ENCODE peak calls at places on chromosome 3, in eight cellular contexts. H, N, M, R, A, J, F and L are unnamed samples.

GRCh38 chr3:164064298-164064697 is 1014.0 kb downstream of the SI start:
- DNase-seq in N (no peak), M (no peak), A (no peak), F (no peak), R (no peak), H (no peak), J (no peak), L (no peak)

GRCh38 chr3:57018246-57018645 is 42.2 kb upstream of the SPATA12 start:
- DNase-seq in M (no peak), H (no peak), A (no peak), R (no peak), J (no peak), F (no peak), N (no peak), L (no peak)

GRCh38 chr3:69011331-69011730 is 2.2 kb downstream of the EOGT start:
- DNase-seq in M (no peak), A (no peak), R (no peak), N (no peak), J (no peak), H (no peak), F (no peak), L (no peak)

GRCh38 chr3:31959951-31960792 is 20.9 kb downstream of the OSBPL10 start:
- DNase-seq in M (no peak), H (no peak), N (no peak), F (no peak), J (no peak), A (peak; percentile 3), R (peak; percentile 26), L (peak; percentile 35)

GRCh38 chr3:141430326-141430725 is 56.5 kb upstream of the RASA2 start:
- DNase-seq in R (no peak), F (no peak), J (no peak), A (no peak), M (no peak), H (no peak), N (no peak), L (no peak)

GRCh38 chr3:59424268-59425010 is 374.6 kb upstream of the CFAP20DC start:
- DNase-seq in H (no peak), R (no peak), N (peak; percentile 34), A (no peak), J (no peak), F (no peak), M (no peak), L (no peak)

GRCh38 chr3:160797306-160797705 is 41.3 kb downstream of the PPM1L start:
- DNase-seq in M (no peak), H (no peak), J (no peak), N (no peak), F (no peak), R (no peak), A (no peak), L (no peak)

GRCh38 chr3:4504340-4505261 is 11.5 kb downstream of the ITPR1 start:
- DNase-seq in F (no peak), M (no peak), R (no peak), A (peak; percentile 11), H (peak; percentile 31), J (peak; percentile 43), N (no peak), L (no peak)

GRCh38 chr3:72567474-72567873 is 280.8 kb downstream of the SHQ1 start:
- DNase-seq in R (no peak), N (no peak), J (no peak), H (no peak), M (no peak), F (no peak), A (no peak), L (peak; percentile 42)

GRCh38 chr3:20066848-20067617 is 26.8 kb downstream of the KAT2B start:
- DNase-seq in A (no peak), R (no peak), F (no peak), J (no peak), N (no peak), M (no peak), H (peak; percentile 77), L (peak; percentile 99)

GRCh38 chr3:38608961-38609360 is 40.5 kb downstream of the SCN5A start:
- DNase-seq in F (no peak), A (no peak), N (no peak), M (no peak), J (no peak), H (no peak), R (no peak), L (no peak)